ENCODE peak calls at places on chromosomes 3 and 15, in eight cellular contexts. L is HFFc6, A is NCI-H1694 treated with DMSO at 0.1 percent for 48 hours, S is HCEC 1CT, O is C1 segment of cervical spinal cord, I is left colon, Q is 8988T, B is GM12864. K is an unnamed sample.

GRCh38 chr15:66287461-66288055 is 5.8 kb upstream of the DIS3L start:
- DNase-seq in B (no peak), O (no peak), A (peak), I (no peak), L (no peak), Q (no peak), S (peak), K (peak)

GRCh38 chr15:27958911-27959598 is 140.1 kb downstream of the OCA2 start:
- DNase-seq in B (no peak), A (no peak), L (no peak), O (no peak), I (no peak), S (no peak), Q (no peak), K (no peak)

GRCh38 chr3:59300727-59301134 is 250.9 kb upstream of the CFAP20DC start:
- DNase-seq in A (no peak), S (no peak), B (no peak), I (no peak), Q (no peak), L (no peak), O (no peak), K (peak)

GRCh38 chr3:33144433-33144832 is 30.6 kb downstream of the CRTAP start:
- DNase-seq in O (no peak), S (no peak), B (no peak), I (no peak), A (no peak), Q (no peak), L (no peak), K (no peak)

GRCh38 chr15:92611995-92612745 is 43.4 kb downstream of the FAM174B start:
- DNase-seq in Q (no peak), B (no peak), O (no peak), L (no peak), A (no peak), S (no peak), I (no peak), K (no peak)

GRCh38 chr3:99366663-99367429 is 271.5 kb upstream of the COL8A1 start:
- DNase-seq in L (no peak), I (no peak), Q (no peak), A (no peak), O (no peak), B (no peak), S (no peak), K (no peak)

GRCh38 chr3:66224220-66224619 is 3.4 kb downstream of the SLC25A26 start:
- DNase-seq in B (no peak), Q (no peak), A (no peak), S (no peak), O (no peak), I (no peak), L (no peak), K (no peak)

GRCh38 chr15:100394726-100395125 is 53.0 kb upstream of the ADAMTS17 start:
- DNase-seq in I (no peak), B (no peak), L (no peak), O (no peak), S (no peak), A (no peak), Q (no peak), K (no peak)

GRCh38 chr3:30161370-30161769 is 445.0 kb upstream of the TGFBR2 start:
- DNase-seq in Q (no peak), L (peak), I (no peak), B (no peak), S (peak), A (no peak), O (no peak), K (no peak)

GRCh38 chr3:113496924-113497323 is 18.0 kb downstream of the SPICE1 start:
- DNase-seq in B (no peak), I (no peak), O (no peak), A (no peak), Q (no peak), S (peak), L (peak), K (no peak)

GRCh38 chr3:161423911-161424522 is 52.7 kb upstream of the SPTSSB start:
- DNase-seq in L (peak), B (no peak), O (no peak), S (peak), I (no peak), A (peak), Q (no peak), K (peak)

GRCh38 chr3:15330031-15330596 is 2.3 kb downstream of the SH3BP5 start:
- DNase-seq in L (no peak), S (no peak), Q (no peak), O (no peak), I (no peak), B (no peak), A (no peak), K (peak)